ENCODE peak calls at places on chromosomes 6 and 20, in nine cellular contexts. P, O, D, L, W, U, C, T and X are unnamed samples.

GRCh38 chr6:131083687-131084086 is 20.6 kb upstream of the EPB41L2 start:
- DNase-seq in L (no peak), P (no peak), C (no peak), W (no peak), T (no peak), D (no peak), O (no peak), U (no peak), X (no peak)

GRCh38 chr20:38165089-38165965 is at the start of gene TGM2:
- DNase-seq in O (peak), C (no peak), L (no peak), T (peak), P (peak), W (no peak), D (peak), U (no peak), X (peak)

GRCh38 chr6:28725274-28725809 is 198.4 kb downstream of the TRIM27 start:
- DNase-seq in C (no peak), W (no peak), U (no peak), L (no peak), D (no peak), T (no peak), O (no peak), P (no peak), X (no peak)

GRCh38 chr6:10528170-10528981 is 7.2 kb downstream of the GCNT2 start:
- DNase-seq in L (peak), T (no peak), O (peak), D (peak), U (no peak), C (no peak), P (peak), W (no peak), X (peak)

GRCh38 chr6:142927904-142928303 is 17.1 kb downstream of the HIVEP2 start:
- DNase-seq in D (no peak), L (peak), P (no peak), T (no peak), U (no peak), O (peak), C (no peak), W (no peak), X (no peak)

GRCh38 chr6:89680551-89680950 is 42.0 kb upstream of the LYRM2 start:
- DNase-seq in O (no peak), P (no peak), U (no peak), D (no peak), C (no peak), T (no peak), L (no peak), W (no peak), X (no peak)

GRCh38 chr20:62062661-62063600 is 2.8 kb downstream of the TAF4 start:
- DNase-seq in W (no peak), U (no peak), C (no peak), D (no peak), P (no peak), T (peak), L (no peak), O (no peak), X (no peak)

GRCh38 chr6:17758113-17758512 is 51.4 kb upstream of the NUP153 start:
- DNase-seq in P (no peak), L (no peak), C (no peak), O (peak), D (no peak), U (no peak), T (no peak), W (no peak), X (no peak)

GRCh38 chr6:125942677-125943527 is 13.7 kb upstream of the HINT3 start:
- DNase-seq in C (no peak), P (no peak), D (no peak), T (no peak), W (no peak), L (no peak), O (no peak), U (no peak), X (no peak)

GRCh38 chr6:157281570-157281969 is 41.7 kb downstream of the TMEM242 start:
- DNase-seq in T (peak), P (no peak), D (peak), O (peak), U (no peak), W (no peak), L (no peak), C (no peak), X (no peak)

GRCh38 chr20:5722927-5723326 is 27.3 kb upstream of the SHLD1 start:
- DNase-seq in C (no peak), T (no peak), L (peak), U (no peak), W (no peak), P (no peak), O (no peak), D (no peak), X (no peak)

GRCh38 chr20:51969191-51969590 is 166.9 kb upstream of the SALL4 start:
- DNase-seq in C (no peak), L (no peak), D (no peak), O (no peak), W (no peak), T (no peak), U (no peak), P (no peak), X (no peak)